ENCODE peak calls at places on chromosome 7, in nine cellular contexts. H, Q, G, X, E, D, U, T and P are unnamed samples. For H3K4me1, the result is how much of the 10 kb centered on the place peaks cover.

GRCh38 chr7:134368851-134369533 is 52.3 kb upstream of the SLC35B4 start:
- DNase-seq in H (no peak), Q (no peak), G (no peak), X (no peak), E (peak), D (peak), U (no peak), T (no peak), P (no peak)

GRCh38 chr7:129492406-129492805 is 9.9 kb upstream of the SMKR1 start:
- DNase-seq in H (no peak), Q (no peak), G (no peak), X (no peak), E (no peak), D (no peak), U (no peak), T (no peak), P (no peak)

GRCh38 chr7:98641646-98642489 is 24.8 kb downstream of the NPTX2 start:
- DNase-seq in H (peak), Q (no peak), G (no peak), X (peak), E (no peak), D (no peak), U (no peak), T (no peak), P (no peak)

GRCh38 chr7:4028221-4028620 is 653.9 kb upstream of the FOXK1 start:
- DNase-seq in H (no peak), Q (no peak), G (no peak), X (peak), E (no peak), D (no peak), U (no peak), T (no peak), P (peak)

GRCh38 chr7:108265007-108265406 is 134.8 kb upstream of the LAMB4 start:
- DNase-seq in H (no peak), Q (no peak), G (no peak), X (no peak), E (no peak), D (no peak), U (no peak), T (no peak), P (no peak)

GRCh38 chr7:134476044-134476443 is 17.1 kb upstream of the AKR1B1 start:
- DNase-seq in H (no peak), Q (no peak), G (no peak), X (no peak), E (no peak), D (no peak), U (no peak), T (no peak), P (no peak)

GRCh38 chr7:99004216-99004615 is 125.9 kb downstream of the TRRAP start:
- DNase-seq in H (no peak), Q (no peak), G (no peak), X (peak), E (no peak), D (no peak), U (no peak), T (no peak), P (no peak)

GRCh38 chr7:158251061-158251965 is 336.3 kb downstream of the PTPRN2 start:
- DNase-seq in H (peak), Q (no peak), G (peak), X (peak), E (no peak), D (no peak), U (no peak), T (no peak), P (no peak)

GRCh38 chr7:76507723-76508406 is 2.5 kb upstream of the UPK3B start:
- DNase-seq in H (peak), Q (no peak), G (no peak), X (peak), E (no peak), D (no peak), U (no peak), T (no peak), P (no peak)

GRCh38 chr7:94998951-94999350 is 91.6 kb downstream of the PPP1R9A start:
- DNase-seq in H (no peak), Q (no peak), G (no peak), X (no peak), E (no peak), D (no peak), U (no peak), T (no peak), P (no peak)

GRCh38 chr7:22411977-22412693 is 55.2 kb upstream of the RAPGEF5 start:
- DNase-seq in H (no peak), Q (no peak), G (no peak), X (no peak), E (peak), D (no peak), U (no peak), T (no peak), P (no peak)

GRCh38 chr7:71327946-71328345 is 196.0 kb downstream of the GALNT17 start:
- DNase-seq in H (no peak), Q (no peak), G (no peak), X (no peak), E (no peak), D (no peak), U (no peak), T (no peak), P (no peak)

GRCh38 chr7:42406358-42406757 is 169.3 kb upstream of the GLI3 start:
- DNase-seq in H (no peak), Q (no peak), G (no peak), X (no peak), E (no peak), D (no peak), U (no peak), T (no peak), P (no peak)

GRCh38 chr7:96088579-96088978 is 233.3 kb downstream of the SLC25A13 start:
- DNase-seq in H (no peak), Q (no peak), G (no peak), X (no peak), E (peak), D (no peak), U (no peak), T (no peak), P (no peak)

GRCh38 chr7:93719546-93719945 is 145.0 kb upstream of the CALCR start:
- DNase-seq in H (no peak), Q (no peak), G (no peak), X (no peak), E (peak), D (no peak), U (no peak), T (no peak), P (no peak)

GRCh38 chr7:66296001-66296521 is 90.9 kb downstream of the TPST1 start:
- DNase-seq in H (no peak), Q (no peak), G (no peak), X (no peak), E (no peak), D (no peak), U (no peak), T (no peak), P (no peak)

GRCh38 chr7:24828871-24829661 is 71.8 kb upstream of the GSDME start:
- DNase-seq in H (no peak), Q (no peak), G (no peak), X (no peak), E (no peak), D (no peak), U (no peak), T (no peak), P (no peak)

GRCh38 chr7:131289051-131289450 is 38.6 kb upstream of the MKLN1 start:
- DNase-seq in H (no peak), Q (no peak), G (no peak), X (no peak), E (no peak), D (no peak), U (no peak), T (no peak), P (no peak)

GRCh38 chr7:158531661-158532060 is 56.0 kb downstream of the PTPRN2 start:
- DNase-seq in H (no peak), Q (no peak), G (no peak), X (no peak), E (no peak), D (no peak), U (no peak), T (no peak), P (no peak)

GRCh38 chr7:151427705-151428392 is 12.1 kb downstream of the CRYGN start:
- DNase-seq in H (no peak), Q (no peak), G (no peak), X (no peak), E (no peak), D (no peak), U (no peak), T (no peak), P (no peak)

GRCh38 chr7:10940748-10941358 is 32.8 kb upstream of the PHF14 start:
- DNase-seq in H (no peak), Q (peak), G (no peak), X (no peak), E (peak), D (peak), U (no peak), T (no peak), P (no peak)

GRCh38 chr7:47392241-47392759 is 189.6 kb downstream of the TNS3 start:
- DNase-seq in H (no peak), Q (no peak), G (no peak), X (no peak), E (no peak), D (no peak), U (no peak), T (peak), P (no peak)

GRCh38 chr7:107165341-107165740 is 3.5 kb upstream of the HBP1 start:
- DNase-seq in H (no peak), Q (no peak), G (no peak), X (no peak), E (no peak), D (no peak), U (no peak), T (no peak), P (no peak)

GRCh38 chr7:33719059-33719581 is 186.2 kb upstream of the BMPER start:
- DNase-seq in H (no peak), Q (no peak), G (no peak), X (peak), E (no peak), D (no peak), U (no peak), T (peak), P (no peak)

GRCh38 chr7:18357691-18358090 is 137.9 kb upstream of the HDAC9 start:
- DNase-seq in H (no peak), Q (no peak), G (no peak), X (no peak), E (peak), D (no peak), U (no peak), T (no peak), P (no peak)

GRCh38 chr7:116400526-116400925 is 99.0 kb upstream of the CAV2 start:
- DNase-seq in H (no peak), Q (no peak), G (no peak), X (no peak), E (no peak), D (no peak), U (no peak), T (no peak), P (no peak)

GRCh38 chr7:452230-452751 is 67.4 kb downstream of the PDGFA start:
- DNase-seq in H (peak), Q (no peak), G (peak), X (peak), E (no peak), D (no peak), U (no peak), T (no peak), P (no peak)

GRCh38 chr7:6106140-6106904 is 75.1 kb downstream of the ANKRD61 start:
- DNase-seq in H (no peak), Q (peak), G (no peak), X (no peak), E (peak), D (peak), U (peak), T (no peak), P (no peak)

GRCh38 chr7:93178213-93178612 is 30.0 kb upstream of the SAMD9L start:
- DNase-seq in H (no peak), Q (no peak), G (no peak), X (no peak), E (peak), D (no peak), U (no peak), T (no peak), P (no peak)

GRCh38 chr7:100156331-100157068 is 2.0 kb downstream of the TRAPPC14 start:
- DNase-seq in H (peak), Q (no peak), G (no peak), X (peak), E (no peak), D (no peak), U (no peak), T (no peak), P (no peak)

GRCh38 chr7:14691597-14692203 is 210.9 kb downstream of the DGKB start:
- DNase-seq in H (no peak), Q (peak), G (peak), X (peak), E (peak), D (peak), U (peak), T (peak), P (no peak)

GRCh38 chr7:118372530-118372929 is 148.0 kb downstream of the ANKRD7 start:
- DNase-seq in H (no peak), Q (no peak), G (no peak), X (no peak), E (no peak), D (no peak), U (no peak), T (no peak), P (no peak)

GRCh38 chr7:84638339-84638697 is 443.7 kb upstream of the SEMA3A start:
- DNase-seq in H (no peak), Q (no peak), G (no peak), X (no peak), E (no peak), D (no peak), U (no peak), T (no peak), P (no peak)

GRCh38 chr7:140610204-140611165 is 30.1 kb downstream of the DENND2A start:
- DNase-seq in H (peak), Q (no peak), G (no peak), X (no peak), E (peak), D (no peak), U (no peak), T (no peak), P (no peak)

GRCh38 chr7:38211940-38212339 is 33.9 kb downstream of the STARD3NL start:
- DNase-seq in H (no peak), Q (no peak), G (no peak), X (no peak), E (no peak), D (no peak), U (no peak), T (no peak), P (no peak)

GRCh38 chr7:20786049-20786412 is 655 bp downstream of the SP8 start:
- DNase-seq in H (no peak), Q (no peak), G (no peak), X (no peak), E (no peak), D (no peak), U (no peak), T (no peak), P (no peak)

GRCh38 chr7:20785211-20786048 is 1.3 kb downstream of the SP8 start:
- DNase-seq in H (no peak), Q (no peak), G (peak), X (peak), E (peak), D (no peak), U (no peak), T (no peak), P (no peak)

GRCh38 chr7:20783131-20783715 is 3.5 kb downstream of the SP8 start:
- DNase-seq in H (no peak), Q (no peak), G (no peak), X (peak), E (no peak), D (no peak), U (no peak), T (no peak), P (no peak)

GRCh38 chr7:20783716-20784310 is 2.9 kb downstream of the SP8 start:
- DNase-seq in H (no peak), Q (no peak), G (peak), X (peak), E (peak), D (peak), U (no peak), T (no peak), P (no peak)

DNA sequence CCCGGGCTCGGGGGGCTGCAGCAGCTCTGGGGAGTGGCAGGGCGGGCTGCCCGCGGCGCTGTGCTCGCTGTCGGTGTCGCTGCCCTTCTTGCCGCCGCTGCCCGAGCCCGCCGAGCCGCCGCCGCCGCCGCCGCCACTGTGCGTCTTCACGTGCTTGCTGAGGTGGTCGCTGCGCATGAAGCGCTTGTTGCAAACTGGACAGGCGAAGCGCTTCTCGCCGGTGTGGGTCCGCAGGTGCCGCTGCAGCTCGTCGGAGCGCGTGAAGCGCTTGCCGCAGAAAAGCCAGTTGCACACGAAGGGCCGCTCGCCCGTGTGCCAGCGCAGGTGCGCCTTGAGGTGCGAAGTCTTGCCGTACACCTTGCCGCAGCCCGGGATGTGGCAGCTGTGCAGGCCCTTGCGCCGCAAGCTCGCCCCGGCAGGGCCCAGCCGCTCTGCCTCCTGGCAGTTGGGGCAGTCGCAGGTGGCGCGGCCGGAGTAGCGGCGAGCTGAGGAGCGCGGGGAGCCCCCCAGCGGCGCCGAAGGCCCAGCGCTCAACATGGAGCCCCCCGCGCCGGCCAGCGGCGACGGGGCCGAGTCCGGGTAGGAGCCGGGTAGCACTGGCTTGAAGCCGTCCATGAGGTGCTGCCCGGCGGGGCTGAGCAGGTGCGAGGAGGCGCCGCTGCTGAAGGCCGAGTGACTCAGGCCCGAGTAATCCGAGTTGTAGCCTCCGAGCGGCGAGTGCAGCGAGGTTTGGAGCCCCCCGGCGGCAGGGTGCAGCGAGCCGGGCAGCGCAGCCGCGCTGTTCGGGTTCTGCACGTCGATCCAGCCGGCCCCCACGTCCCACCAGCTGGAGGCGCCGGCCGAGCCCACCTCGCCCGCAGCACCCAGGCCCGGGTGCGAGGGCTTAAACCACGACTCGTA is 2.1 kb downstream of the SP8 start:
- DNase-seq in H (no peak), Q (no peak), G (peak), X (peak), E (peak), D (no peak), U (no peak), T (no peak), P (no peak)
- H3K4me3 ChIP-seq in H (peak), Q (no peak), G (peak), X (peak), E (peak), D (peak), U (no peak), T (peak), P (peak)

DNA sequence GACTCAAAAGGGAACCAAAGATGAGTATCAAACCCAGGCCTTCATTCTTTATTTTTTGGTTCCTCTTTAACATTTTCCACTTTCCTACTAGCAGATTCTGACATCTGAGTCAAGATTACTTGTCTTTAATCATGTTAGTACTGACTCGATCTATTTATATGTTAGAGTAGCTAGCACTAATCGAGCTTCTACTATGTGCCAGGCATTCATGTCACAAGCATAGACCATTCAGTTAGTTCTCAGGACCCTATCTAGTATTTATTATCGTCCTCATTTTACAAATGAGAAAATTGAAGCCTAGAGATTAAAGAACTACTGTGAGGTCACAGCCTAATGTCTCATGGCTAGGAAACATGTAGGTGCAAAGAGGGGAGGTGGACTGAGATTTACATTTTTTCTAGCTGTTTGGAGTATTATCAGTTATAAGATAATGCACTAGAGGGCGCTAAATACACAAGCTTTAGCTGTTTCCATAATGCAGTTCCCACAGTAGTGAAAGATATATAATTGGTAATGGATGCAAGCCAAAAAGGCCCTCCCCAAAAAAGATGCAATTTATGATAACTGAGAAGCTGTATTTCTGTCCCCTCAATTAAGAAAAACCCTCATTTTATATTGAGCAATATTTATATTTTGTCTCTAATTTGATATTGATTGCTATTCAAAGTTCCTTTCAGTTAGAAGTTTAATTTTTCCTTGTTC is 32.9 kb upstream of the KMT2E start:
- DNase-seq in H (no peak), Q (peak), G (no peak), X (no peak), E (peak), D (no peak), U (no peak), T (no peak), P (no peak)
- H3K4me1 ChIP-seq in H (under half), Q (under half), G (under half), X (under half), E (under half), D (under half), U (under half), T (half or more), P (half or more)

GRCh38 chr7:138797715-138798320 is at the start of the genes ATP6V0A4 and TMEM213:
- DNase-seq in H (peak), Q (peak), G (peak), X (peak), E (no peak), D (no peak), U (no peak), T (no peak), P (no peak)
- H3K4me3 ChIP-seq in H (no peak), Q (no peak), G (peak), X (no peak), E (no peak), D (no peak), U (no peak), T (no peak), P (no peak)

DNA sequence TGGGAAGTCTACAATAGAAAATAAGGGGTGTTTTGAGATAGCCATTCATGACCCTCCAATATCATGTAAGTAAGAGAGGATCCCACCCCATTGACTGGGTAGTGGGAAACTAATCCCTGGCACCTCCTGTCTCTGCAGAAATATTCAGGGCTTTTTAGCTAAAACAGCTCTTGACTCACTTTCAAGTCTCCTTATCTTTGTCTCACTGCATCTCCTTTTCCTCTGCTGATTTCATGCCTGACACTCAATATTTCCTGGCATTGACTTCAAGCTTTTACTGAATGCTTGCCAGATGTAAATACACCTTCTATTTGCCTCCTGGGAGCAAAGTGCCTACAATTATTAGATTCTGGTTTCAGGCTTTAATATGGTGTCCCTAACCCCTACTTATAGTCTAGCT is 57.1 kb downstream of the CHRM2 start:
- DNase-seq in H (no peak), Q (no peak), G (no peak), X (no peak), E (no peak), D (no peak), U (no peak), T (no peak), P (no peak)
- H3K4me1 ChIP-seq in H (under half), Q (under half), G (under half), X (under half), E (under half), D (under half), U (under half), T (half or more), P (under half)